ENCODE peak calls at places on chromosomes 5 and 9, in six cellular contexts. E, R, I, U, C and Z are unnamed samples.

GRCh38 chr9:126033956-126034355 is 286.8 kb downstream of the PBX3 start:
- DNase-seq in E (no peak), R (no peak), I (no peak), U (no peak), C (no peak), Z (no peak)

GRCh38 chr5:135033026-135033861 is 784 bp downstream of the PITX1 start:
- DNase-seq in E (peak; percentile 81), R (peak; percentile 71), I (no peak), U (no peak), C (peak; percentile 43), Z (no peak)

GRCh38 chr9:126233913-126234525 is 92.6 kb upstream of the MVB12B start:
- DNase-seq in E (no peak), R (no peak), I (no peak), U (no peak), C (no peak), Z (no peak)

GRCh38 chr5:126575644-126576043 is 19.4 kb downstream of the ALDH7A1 start:
- DNase-seq in E (no peak), R (no peak), I (no peak), U (no peak), C (peak; percentile 10), Z (no peak)

GRCh38 chr5:158135682-158136176 is 276.8 kb upstream of the CLINT1 start:
- DNase-seq in E (peak; percentile 77), R (no peak), I (no peak), U (no peak), C (no peak), Z (no peak)

GRCh38 chr9:93321220-93321610 is 130.3 kb upstream of the FAM120A start:
- DNase-seq in E (no peak), R (no peak), I (no peak), U (no peak), C (no peak), Z (no peak)

GRCh38 chr9:7186175-7186574 is 428.4 kb downstream of the KDM4C start:
- DNase-seq in E (peak; percentile 64), R (peak; percentile 23), I (no peak), U (no peak), C (no peak), Z (no peak)

GRCh38 chr5:40733842-40734563 is 21.8 kb downstream of the TTC33 start:
- DNase-seq in E (no peak), R (no peak), I (no peak), U (no peak), C (no peak), Z (no peak)

GRCh38 chr5:65037845-65038815 is 269.4 kb downstream of the CWC27 start:
- DNase-seq in E (peak; percentile 93), R (peak; percentile 34), I (peak; percentile 23), U (no peak), C (no peak), Z (no peak)

GRCh38 chr5:38831909-38832308 is 13.9 kb upstream of the OSMR start:
- DNase-seq in E (peak; percentile 84), R (peak; percentile 25), I (no peak), U (no peak), C (no peak), Z (no peak)

GRCh38 chr9:73219985-73220626 is 68.4 kb downstream of the ANXA1 start:
- DNase-seq in E (no peak), R (no peak), I (no peak), U (no peak), C (no peak), Z (no peak)

GRCh38 chr5:69152731-69153130 is 14.2 kb upstream of the CCNB1 start:
- DNase-seq in E (no peak), R (no peak), I (no peak), U (no peak), C (no peak), Z (no peak)

GRCh38 chr5:128579111-128579510 is 41.1 kb upstream of the FBN2 start:
- DNase-seq in E (no peak), R (no peak), I (no peak), U (no peak), C (no peak), Z (no peak)

GRCh38 chr9:131732636-131733340 is 7.1 kb downstream of the RAPGEF1 start:
- DNase-seq in E (peak; percentile 47), R (no peak), I (no peak), U (no peak), C (no peak), Z (no peak)

GRCh38 chr9:104772707-104773106 is 8.8 kb downstream of the NIPSNAP3B start:
- DNase-seq in E (no peak), R (no peak), I (no peak), U (no peak), C (no peak), Z (no peak)

GRCh38 chr5:41312066-41312465 is 98.7 kb upstream of the C6 start:
- DNase-seq in E (no peak), R (no peak), I (no peak), U (no peak), C (no peak), Z (no peak)

GRCh38 chr5:14859980-14860379 is 11.6 kb downstream of the ANKH start:
- DNase-seq in E (no peak), R (no peak), I (no peak), U (no peak), C (no peak), Z (no peak)

GRCh38 chr5:10654566-10654965 is 90.7 kb downstream of the ANKRD33B start:
- DNase-seq in E (no peak), R (no peak), I (no peak), U (peak; percentile 39), C (peak; percentile 11), Z (no peak)

GRCh38 chr9:22044583-22044982 is 35.5 kb upstream of the CDKN2B start:
- DNase-seq in E (no peak), R (no peak), I (no peak), U (no peak), C (no peak), Z (no peak)

GRCh38 chr5:167895899-167896659 is 395.4 kb upstream of the WWC1 start:
- DNase-seq in E (no peak), R (no peak), I (no peak), U (no peak), C (no peak), Z (no peak)

GRCh38 chr5:81247441-81247972 is 14.4 kb downstream of the CKMT2 start:
- DNase-seq in E (no peak), R (no peak), I (no peak), U (no peak), C (no peak), Z (no peak)

GRCh38 chr9:82421498-82421897 is 432.9 kb downstream of the SPATA31D1 start:
- DNase-seq in E (no peak), R (no peak), I (no peak), U (no peak), C (no peak), Z (no peak)

GRCh38 chr5:95704150-95704549 is 21.4 kb upstream of the SPATA9 start:
- DNase-seq in E (no peak), R (no peak), I (no peak), U (no peak), C (no peak), Z (no peak)

GRCh38 chr5:20972419-20972925 is 984.5 kb upstream of the CDH18 start:
- DNase-seq in E (peak; percentile 68), R (no peak), I (no peak), U (peak; percentile 70), C (no peak), Z (no peak)

GRCh38 chr9:129597355-129598088 is 23.4 kb downstream of the C9orf50 start:
- DNase-seq in E (peak; percentile 79), R (no peak), I (peak; percentile 62), U (peak; percentile 86), C (peak; percentile 92), Z (no peak)
- TF ChIP-seq POLR2AphosphoS5 in E (no peak), R (no peak), I (no peak), U (no peak), C (no peak), Z (no peak)

GRCh38 chr5:71481441-71481840 is 26.0 kb downstream of the BDP1 start:
- DNase-seq in E (no peak), R (no peak), I (no peak), U (no peak), C (no peak), Z (no peak)

GRCh38 chr5:71483355-71483754 is 27.9 kb downstream of the BDP1 start:
- DNase-seq in E (no peak), R (no peak), I (no peak), U (no peak), C (no peak), Z (no peak)

GRCh38 chr5:71482132-71482531 is 26.7 kb downstream of the BDP1 start:
- DNase-seq in E (no peak), R (no peak), I (peak; percentile 16), U (no peak), C (no peak), Z (no peak)
- TF ChIP-seq POLR2AphosphoS5 in E (no peak), R (no peak), I (no peak), U (no peak), C (no peak), Z (no peak)

DNA sequence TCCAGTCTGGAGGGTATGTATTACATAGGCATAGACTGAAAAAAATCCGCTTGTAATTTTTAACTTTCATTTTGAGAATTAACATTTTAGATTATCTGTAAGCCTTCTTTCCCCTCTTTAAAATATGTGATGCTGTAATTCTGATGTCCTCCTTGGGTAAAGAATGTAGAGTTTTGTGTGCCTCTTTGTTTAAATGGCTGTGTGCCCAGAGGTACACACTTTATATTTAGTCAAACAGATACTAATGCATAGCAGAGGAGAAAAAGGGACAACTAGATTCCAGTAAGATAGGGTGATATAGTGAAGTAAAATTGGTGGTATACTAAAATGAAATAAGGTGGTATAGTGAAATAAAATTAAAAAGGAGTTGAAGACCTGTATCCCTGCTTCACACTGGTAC is 1.3 kb downstream of the FBXO38 start:
- DNase-seq in E (no peak), R (no peak), I (no peak), U (no peak), C (no peak), Z (no peak)
- TF ChIP-seq POLR2AphosphoS5 in E (no peak), R (no peak), I (no peak), U (no peak), C (no peak), Z (no peak)

DNA sequence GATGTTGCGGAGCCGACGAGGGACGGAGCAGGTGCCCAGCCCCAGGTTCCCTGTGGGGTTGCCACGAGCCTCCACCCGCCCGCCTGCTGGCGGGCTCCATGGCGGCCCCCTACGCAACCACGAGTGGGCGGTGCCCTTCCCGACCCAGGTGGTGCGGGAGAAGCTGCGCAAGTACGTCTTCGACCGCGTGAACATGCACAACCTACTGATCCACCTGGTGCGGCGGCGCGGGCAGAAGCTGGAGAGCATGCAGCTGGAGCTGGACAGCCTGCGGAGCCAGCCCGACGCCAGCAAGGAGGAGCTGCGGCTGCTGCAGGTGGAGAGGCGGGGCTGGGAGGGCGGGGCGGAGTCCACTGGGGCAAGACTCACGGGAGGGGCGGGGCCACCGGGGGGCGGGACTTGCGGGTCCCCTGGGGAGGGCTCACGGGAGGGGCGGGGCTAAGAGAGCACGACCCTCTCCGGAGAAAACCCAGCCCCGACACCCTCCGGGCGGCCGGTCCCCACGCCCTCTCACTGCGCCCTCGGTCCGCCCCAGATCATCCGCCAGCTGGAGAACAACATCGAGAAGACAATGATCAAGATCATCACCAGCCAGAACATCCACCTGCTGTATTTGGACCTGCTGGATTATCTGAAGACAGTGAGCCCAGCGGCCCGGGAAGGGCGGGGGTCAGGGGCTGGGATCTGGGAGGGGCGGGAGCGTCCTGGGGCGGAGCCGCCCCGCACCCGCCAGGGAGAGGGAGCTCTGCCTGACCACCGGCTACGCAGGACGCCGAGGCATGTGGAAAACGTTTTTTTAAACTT is 3.9 kb downstream of the CCDC183 start:
- DNase-seq in E (peak; percentile 94), R (peak; percentile 95), I (peak; percentile 97), U (peak; percentile 86), C (peak; percentile 96), Z (peak; percentile 92)
- TF ChIP-seq POLR2AphosphoS5 in E (peak; percentile 74), R (no peak), I (peak; percentile 90), U (no peak), C (peak; percentile 55), Z (no peak)

GRCh38 chr5:79552984-79553383 is 39.0 kb upstream of the HOMER1 start:
- DNase-seq in E (no peak), R (no peak), I (no peak), U (no peak), C (no peak), Z (no peak)
- TF ChIP-seq POLR2AphosphoS5 in E (no peak), R (no peak), I (no peak), U (no peak), C (no peak), Z (no peak)